ENCODE peak calls at places on chromosome 10, in seven cellular contexts. V, H, G, B, O, N and S are unnamed samples.

GRCh38 chr10:132387723-132388210 is 9.2 kb upstream of the PWWP2B start:
- DNase-seq in B (no peak), O (peak), V (peak), H (no peak), N (peak), G (peak), S (peak)

GRCh38 chr10:123148414-123149161 is 652 bp downstream of the HMX2 start:
- DNase-seq in O (peak), H (no peak), N (no peak), V (no peak), G (no peak), B (no peak), S (no peak)

GRCh38 chr10:113527181-113527580 is 25.7 kb upstream of the HABP2 start:
- DNase-seq in O (no peak), G (peak), N (no peak), V (peak), H (no peak), B (no peak), S (peak)

GRCh38 chr10:72320676-72321247 is 34.0 kb downstream of the DNAJB12 start:
- DNase-seq in H (peak), O (peak), B (peak), G (peak), N (peak), V (peak), S (peak)

GRCh38 chr10:103835121-103836045 is 20.0 kb downstream of the SH3PXD2A start:
- DNase-seq in B (peak), H (no peak), G (no peak), O (no peak), V (peak), N (no peak), S (peak)

GRCh38 chr10:112842832-112843360 is 107.2 kb upstream of the TCF7L2 start:
- DNase-seq in V (peak), G (peak), O (no peak), N (no peak), H (no peak), B (no peak), S (no peak)

GRCh38 chr10:87960230-87960629 is 96.8 kb downstream of the PTEN start:
- DNase-seq in N (no peak), B (no peak), H (no peak), O (no peak), V (peak), G (peak), S (peak)

GRCh38 chr10:10434312-10434711 is 583.4 kb upstream of the CELF2 start:
- DNase-seq in O (no peak), V (no peak), G (no peak), N (no peak), B (no peak), H (no peak), S (no peak)

GRCh38 chr10:132447446-132448247 is 50.6 kb downstream of the PWWP2B start:
- DNase-seq in O (peak), B (peak), N (peak), G (no peak), V (peak), H (no peak), S (no peak)

GRCh38 chr10:47354162-47354561 is 6.0 kb downstream of the RBP3 start:
- DNase-seq in H (no peak), N (no peak), G (peak), O (no peak), B (no peak), V (peak), S (no peak)

GRCh38 chr10:93437946-93438795 is 44.0 kb downstream of the MYOF start:
- DNase-seq in V (peak), G (peak), N (no peak), O (peak), H (no peak), B (no peak), S (peak)

GRCh38 chr10:61840403-61840802 is 61.1 kb upstream of the ARID5B start:
- DNase-seq in H (no peak), V (no peak), O (no peak), B (no peak), G (no peak), N (no peak), S (no peak)

GRCh38 chr10:96470108-96470743 is 43.5 kb downstream of the TLL2 start:
- DNase-seq in G (peak), B (peak), N (peak), V (peak), H (no peak), O (peak), S (peak)